ENCODE peak calls at places on chromosomes 7 and 10, in six cellular contexts. K is K562, B is GM12891, T is GM12878, S is H1, Y is HepG2. Q is an unnamed sample.

GRCh38 chr7:137439829-137440433 is 96.4 kb upstream of the PTN start:
- DNase-seq in K (no peak), B (no peak), T (no peak), S (no peak), Y (no peak), Q (no peak)

GRCh38 chr7:116674508-116675173 is 2.6 kb downstream of the MET start:
- DNase-seq in K (no peak), B (no peak), T (no peak), S (no peak), Y (no peak), Q (no peak)

GRCh38 chr10:12063483-12063818 is 5.3 kb upstream of the DHTKD1 start:
- DNase-seq in K (peak), B (no peak), T (no peak), S (no peak), Y (no peak), Q (no peak)

GRCh38 chr7:6398943-6399342 is 48.8 kb downstream of the DAGLB start:
- DNase-seq in K (no peak), B (no peak), T (no peak), S (no peak), Y (no peak), Q (no peak)

GRCh38 chr7:126574276-126574675 is 678.5 kb downstream of the GRM8 start:
- DNase-seq in K (no peak), B (no peak), T (no peak), S (no peak), Y (no peak), Q (no peak)

GRCh38 chr10:70907619-70908425 is 19.5 kb upstream of the PCBD1 start:
- DNase-seq in K (no peak), B (no peak), T (no peak), S (no peak), Y (no peak), Q (no peak)

GRCh38 chr10:48801026-48801425 is 116.4 kb downstream of the WDFY4 start:
- DNase-seq in K (no peak), B (no peak), T (no peak), S (no peak), Y (no peak), Q (no peak)

GRCh38 chr7:155705656-155706360 is 61.3 kb downstream of the RBM33 start:
- DNase-seq in K (no peak), B (no peak), T (no peak), S (no peak), Y (no peak), Q (no peak)

GRCh38 chr10:132271458-132272011 is 36.2 kb downstream of the STK32C start:
- DNase-seq in K (no peak), B (no peak), T (no peak), S (no peak), Y (no peak), Q (no peak)

GRCh38 chr7:123836656-123837055 is 8.3 kb upstream of the HYAL4 start:
- DNase-seq in K (no peak), B (no peak), T (no peak), S (no peak), Y (no peak), Q (no peak)

GRCh38 chr10:4532976-4533375 is 293.0 kb upstream of the AKR1E2 start:
- DNase-seq in K (no peak), B (no peak), T (no peak), S (no peak), Y (no peak), Q (no peak)

GRCh38 chr7:47444376-47445098 is 137.4 kb downstream of the TNS3 start:
- DNase-seq in K (no peak), B (peak), T (no peak), S (no peak), Y (peak), Q (no peak)

GRCh38 chr7:2716488-2716887 is 28.5 kb downstream of the AMZ1 start:
- DNase-seq in K (no peak), B (no peak), T (no peak), S (no peak), Y (no peak), Q (no peak)

GRCh38 chr10:90417056-90417455 is 440.8 kb downstream of the HTR7 start:
- DNase-seq in K (no peak), B (no peak), T (no peak), S (no peak), Y (peak), Q (no peak)

GRCh38 chr7:68176974-68177373 is 1180.3 kb downstream of the TYW1 start:
- DNase-seq in K (peak), B (peak), T (no peak), S (peak), Y (peak), Q (no peak)

GRCh38 chr10:93149761-93150160 is 76.1 kb downstream of the CYP26A1 start:
- DNase-seq in K (no peak), B (no peak), T (no peak), S (no peak), Y (no peak), Q (no peak)

GRCh38 chr10:34262965-34263364 is 552.1 kb downstream of the PARD3 start:
- DNase-seq in K (no peak), B (no peak), T (no peak), S (no peak), Y (peak), Q (no peak)

GRCh38 chr7:143419880-143420279 is 11.2 kb upstream of the EPHA1 start:
- DNase-seq in K (no peak), B (no peak), T (no peak), S (no peak), Y (no peak), Q (no peak)

GRCh38 chr7:70634610-70635068 is 497.3 kb upstream of the GALNT17 start:
- DNase-seq in K (peak), B (no peak), T (no peak), S (no peak), Y (no peak), Q (no peak)

GRCh38 chr10:70672165-70672992 is at the start of gene ADAMTS14:
- DNase-seq in K (peak), B (peak), T (no peak), S (peak), Y (no peak), Q (peak)

GRCh38 chr7:29139796-29140195 is 6.5 kb downstream of the CPVL start:
- DNase-seq in K (no peak), B (no peak), T (no peak), S (no peak), Y (no peak), Q (no peak)

GRCh38 chr7:124051978-124052377 is 19.1 kb upstream of the TMEM229A start:
- DNase-seq in K (no peak), B (no peak), T (no peak), S (no peak), Y (no peak), Q (no peak)

GRCh38 chr7:117479480-117480224 is at the start of gene CFTR:
- DNase-seq in K (no peak), B (no peak), T (no peak), S (no peak), Y (no peak), Q (no peak)

GRCh38 chr7:30027065-30027456 is 559 bp upstream of the FKBP14 start:
- DNase-seq in K (no peak), B (no peak), T (peak), S (no peak), Y (peak), Q (no peak)

GRCh38 chr10:119454231-119454804 is 88.2 kb downstream of the RGS10 start:
- DNase-seq in K (no peak), B (no peak), T (no peak), S (no peak), Y (no peak), Q (no peak)

GRCh38 chr7:116809636-116810266 is 52.6 kb upstream of the CAPZA2 start:
- DNase-seq in K (peak), B (no peak), T (no peak), S (no peak), Y (peak), Q (no peak)

DNA sequence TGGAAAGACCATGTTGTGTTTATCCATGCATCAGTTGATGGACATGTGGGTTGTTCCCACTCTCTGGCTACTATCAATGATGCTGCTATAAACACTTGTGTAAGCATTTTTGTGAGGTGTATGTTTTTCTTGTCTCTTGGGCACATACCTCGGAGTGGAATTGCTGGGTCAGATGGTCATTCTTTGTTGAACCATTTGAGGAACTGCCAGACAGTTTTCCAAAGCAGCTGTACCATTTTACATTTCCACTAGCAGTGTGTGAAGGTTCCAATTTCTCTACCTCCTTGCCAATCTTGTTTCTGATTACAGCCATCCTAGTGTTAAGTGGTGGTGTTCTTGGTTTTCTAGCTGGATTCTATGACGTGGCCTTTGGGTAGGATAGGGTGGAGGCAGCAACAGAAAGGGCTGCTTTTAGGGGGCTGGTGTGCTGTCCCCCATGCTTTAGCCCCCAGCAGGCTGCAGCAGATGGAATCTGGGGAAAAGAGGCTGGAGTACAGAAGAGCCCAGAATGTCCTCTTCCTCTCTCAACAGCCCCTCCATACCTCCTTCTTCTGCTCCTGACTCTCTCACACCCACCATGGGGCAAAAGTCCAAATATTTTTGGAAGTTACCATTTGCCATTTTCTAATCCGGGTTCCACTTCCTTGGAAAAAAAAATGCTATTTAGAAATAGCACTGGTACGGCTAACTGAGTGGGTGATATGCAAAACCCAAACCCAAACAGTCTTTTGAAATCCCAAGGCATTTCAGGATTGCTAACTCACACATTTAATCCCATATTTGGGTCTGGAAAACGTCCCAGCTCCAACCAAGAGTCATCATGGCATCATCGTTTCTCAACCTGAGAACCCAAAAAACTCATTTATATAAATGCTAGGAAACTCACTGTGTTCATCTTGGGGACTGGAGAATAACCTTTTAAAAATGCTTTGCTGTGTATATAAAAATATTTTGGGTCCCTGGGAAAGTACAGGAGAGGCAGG is 352.6 kb downstream of the FRMD4A start:
- DNase-seq in K (no peak), B (no peak), T (no peak), S (no peak), Y (no peak), Q (no peak)
- TF ChIP-seq POLR2AphosphoS5 in K (no peak), B (no peak), T (no peak), S (no peak), Y (no peak), Q (no peak)

GRCh38 chr7:38461887-38462286 is 169.3 kb downstream of the AMPH start:
- DNase-seq in K (no peak), B (no peak), T (no peak), S (no peak), Y (no peak), Q (no peak)
- TF ChIP-seq TAF1 in K (no peak), B (no peak), T (no peak), S (no peak), Y (no peak), Q (no peak)

GRCh38 chr7:102859084-102859798 is 53.6 kb upstream of the LRRC17 start:
- DNase-seq in K (no peak), B (no peak), T (no peak), S (no peak), Y (no peak), Q (no peak)

GRCh38 chr7:102859799-102860125 is 53.0 kb upstream of the LRRC17 start:
- DNase-seq in K (no peak), B (no peak), T (no peak), S (no peak), Y (no peak), Q (no peak)

GRCh38 chr7:102864958-102865357 is 47.8 kb upstream of the LRRC17 start:
- DNase-seq in K (no peak), B (no peak), T (no peak), S (no peak), Y (no peak), Q (no peak)

GRCh38 chr7:102856036-102856435 is 56.8 kb upstream of the LRRC17 start:
- DNase-seq in K (no peak), B (no peak), T (no peak), S (no peak), Y (no peak), Q (no peak)

DNA sequence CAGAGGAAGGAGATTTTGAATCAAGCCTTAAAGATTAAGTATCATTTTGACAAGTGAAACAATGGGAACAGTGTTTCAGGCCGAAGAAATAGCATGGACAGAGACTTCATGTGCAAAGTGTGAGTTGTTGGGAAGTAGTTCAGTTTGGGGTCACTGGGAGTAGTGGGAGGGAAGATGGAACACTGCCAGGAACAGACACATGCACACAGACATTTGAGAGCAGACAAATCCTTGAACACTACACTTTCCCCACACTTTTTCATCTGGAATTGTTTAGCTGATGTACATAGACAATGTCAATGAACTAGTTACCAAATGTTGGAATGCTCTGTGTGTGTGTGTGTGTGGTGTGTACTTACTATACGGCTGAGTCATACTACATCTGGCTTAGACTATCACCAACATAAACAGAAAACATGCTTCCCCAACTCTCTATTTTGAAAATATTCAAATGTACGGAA is 52.4 kb upstream of the LRRC17 start:
- DNase-seq in K (no peak), B (no peak), T (no peak), S (no peak), Y (peak), Q (no peak)
- TF ChIP-seq POLR2A in K (no peak), B (no peak), T (no peak), S (no peak), Y (no peak), Q (no peak)

GRCh38 chr10:30459283-30459682 is 25.3 kb downstream of the MAP3K8 start:
- DNase-seq in K (no peak), B (no peak), T (no peak), S (no peak), Y (no peak), Q (no peak)
- TF ChIP-seq POLR2AphosphoS5 in K (no peak), B (no peak), T (no peak), S (no peak), Y (no peak), Q (no peak)

DNA sequence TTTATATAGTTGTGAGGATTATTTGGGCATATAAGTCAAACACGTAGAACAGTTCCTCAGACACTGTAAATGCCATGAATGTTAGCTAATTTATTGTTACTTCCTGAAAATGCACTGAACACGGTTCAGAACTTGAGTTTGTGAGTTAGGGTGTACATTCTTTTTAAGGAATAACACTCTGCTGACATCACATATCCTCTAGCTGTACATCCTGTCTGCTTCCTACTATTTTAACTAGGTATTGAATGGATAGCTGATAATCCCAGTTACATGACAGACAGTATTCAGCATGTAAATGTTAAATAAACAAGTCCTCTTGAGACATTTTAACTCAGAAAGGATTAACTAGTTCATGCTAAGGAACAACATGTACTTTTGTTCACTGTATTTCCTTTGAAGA is 16.0 kb downstream of the SAMD8 start:
- DNase-seq in K (no peak), B (no peak), T (no peak), S (no peak), Y (no peak), Q (no peak)
- TF ChIP-seq TAF1 in K (no peak), B (no peak), T (no peak), S (no peak), Y (no peak), Q (no peak)

DNA sequence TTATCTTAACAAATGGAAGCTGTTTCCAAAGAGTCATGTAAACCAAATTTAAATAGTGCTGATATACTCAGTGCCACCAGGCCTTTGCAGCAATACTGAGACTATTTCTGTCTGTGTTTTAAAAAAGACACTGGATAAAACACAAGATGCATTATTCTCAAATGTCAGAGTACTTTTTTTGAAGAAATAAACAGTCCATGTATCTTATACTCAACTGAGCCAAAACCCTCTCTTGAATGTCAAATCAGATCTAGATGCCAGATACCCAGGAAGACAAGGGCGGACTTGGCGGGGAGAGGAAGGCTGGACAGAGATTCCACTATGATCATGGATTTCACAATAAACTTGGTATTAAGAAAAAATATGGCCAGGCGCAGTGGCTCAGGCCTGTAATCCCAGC is 127.6 kb downstream of the COBL start:
- DNase-seq in K (no peak), B (no peak), T (no peak), S (no peak), Y (no peak), Q (no peak)
- TF ChIP-seq POLR2A in K (no peak), B (no peak), T (no peak), S (no peak), Y (no peak), Q (no peak)

GRCh38 chr10:17586741-17587720 is 30.1 kb downstream of the HACD1 start:
- DNase-seq in K (no peak), B (no peak), T (no peak), S (no peak), Y (no peak), Q (no peak)
- TF ChIP-seq POLR2AphosphoS5 in K (no peak), B (no peak), T (no peak), S (no peak), Y (no peak), Q (no peak)

Q was measured in GM12892.